ENCODE peak calls at places on chromosome 4, in eight cellular contexts. V is mucosa of descending colon, Z is BE2C, W is NB4, K is cardiac fibroblast, I is SJSA1, N is H1, Q is Karpas-422. X is an unnamed sample.
A peak's percentile ranks its signal among the peaks of the same experiment; 100 is the strongest.

GRCh38 chr4:174377613-174378012 is 93.9 kb downstream of the CEP44 start:
- DNase-seq in Z (no peak), K (peak; percentile 13), Q (no peak), I (no peak), N (no peak), V (no peak), W (no peak), X (no peak)

GRCh38 chr4:43999669-44000068 is 448.9 kb downstream of the KCTD8 start:
- DNase-seq in Z (no peak), K (no peak), N (no peak), I (no peak), W (no peak), Q (no peak), V (no peak), X (no peak)

GRCh38 chr4:169201144-169202124 is 69.3 kb downstream of the SH3RF1 start:
- DNase-seq in K (peak; percentile 67), I (no peak), W (no peak), Z (no peak), V (no peak), Q (no peak), N (no peak), X (no peak)

GRCh38 chr4:149264093-149264733 is 551.4 kb downstream of the IQCM start:
- DNase-seq in K (peak; percentile 75), Z (peak; percentile 34), N (peak; percentile 48), W (peak; percentile 55), Q (peak; percentile 84), I (peak; percentile 28), V (no peak), X (peak; percentile 32)

GRCh38 chr4:80138556-80139538 is 58.5 kb upstream of the PRDM8 start:
- DNase-seq in K (peak; percentile 79), Z (no peak), I (no peak), Q (no peak), W (peak; percentile 89), V (no peak), N (no peak), X (peak; percentile 97)

GRCh38 chr4:169008478-169008877 is 1.6 kb downstream of the CBR4 start:
- DNase-seq in Z (no peak), K (no peak), I (no peak), N (no peak), W (peak; percentile 25), Q (no peak), V (no peak), X (no peak)

GRCh38 chr4:184811484-184812180 is 14.1 kb downstream of the ACSL1 start:
- DNase-seq in W (peak; percentile 95), N (no peak), V (no peak), K (peak; percentile 12), I (no peak), Q (no peak), Z (no peak), X (no peak)

GRCh38 chr4:105088110-105088879 is 58.4 kb upstream of the TET2 start:
- DNase-seq in N (no peak), W (peak; percentile 54), K (peak; percentile 88), Q (no peak), I (peak; percentile 86), Z (peak; percentile 54), V (no peak), X (no peak)

GRCh38 chr4:131081069-131081468 is 1985.1 kb downstream of the C4orf33 start:
- DNase-seq in I (no peak), W (no peak), K (no peak), V (no peak), Z (no peak), N (no peak), Q (no peak), X (no peak)

GRCh38 chr4:78379040-78379439 is 172.5 kb upstream of the ANXA3 start:
- DNase-seq in V (no peak), W (no peak), Q (no peak), Z (no peak), N (no peak), I (no peak), K (no peak), X (no peak)

GRCh38 chr4:16496501-16496900 is 270.2 kb upstream of the TAPT1 start:
- DNase-seq in Z (peak; percentile 50), K (peak; percentile 55), I (no peak), W (no peak), Q (no peak), N (no peak), V (no peak), X (no peak)

GRCh38 chr4:95510877-95511276 is 37.9 kb downstream of the UNC5C start:
- DNase-seq in N (no peak), Q (no peak), V (no peak), I (no peak), W (no peak), K (no peak), Z (peak; percentile 15), X (no peak)

GRCh38 chr4:106763044-106763443 is 273.1 kb downstream of the DKK2 start:
- DNase-seq in V (no peak), W (no peak), N (no peak), Z (no peak), Q (no peak), I (no peak), K (peak; percentile 28), X (no peak)

GRCh38 chr4:113810906-113811305 is 49.4 kb upstream of the CAMK2D start:
- DNase-seq in W (no peak), N (no peak), K (peak; percentile 76), V (no peak), I (peak; percentile 8), Z (no peak), Q (no peak), X (no peak)

GRCh38 chr4:107719211-107719926 is 665 bp downstream of the PAPSS1 start:
- DNase-seq in V (no peak), I (no peak), N (no peak), K (peak; percentile 34), Q (peak; percentile 78), W (peak; percentile 53), Z (no peak), X (peak; percentile 36)

GRCh38 chr4:30720656-30721352 is 635 bp downstream of the PCDH7 start:
- DNase-seq in N (peak; percentile 69), K (peak; percentile 48), V (no peak), Z (peak; percentile 63), I (no peak), Q (no peak), W (no peak), X (no peak)

GRCh38 chr4:94530073-94530472 is 78.3 kb downstream of the PDLIM5 start:
- DNase-seq in Q (no peak), N (no peak), W (no peak), K (peak; percentile 38), V (no peak), Z (no peak), I (no peak), X (no peak)

GRCh38 chr4:3227878-3228675 is 20.9 kb upstream of the MSANTD1 start:
- DNase-seq in W (no peak), Z (no peak), I (no peak), Q (no peak), N (no peak), K (no peak), V (no peak), X (no peak)

DNA sequence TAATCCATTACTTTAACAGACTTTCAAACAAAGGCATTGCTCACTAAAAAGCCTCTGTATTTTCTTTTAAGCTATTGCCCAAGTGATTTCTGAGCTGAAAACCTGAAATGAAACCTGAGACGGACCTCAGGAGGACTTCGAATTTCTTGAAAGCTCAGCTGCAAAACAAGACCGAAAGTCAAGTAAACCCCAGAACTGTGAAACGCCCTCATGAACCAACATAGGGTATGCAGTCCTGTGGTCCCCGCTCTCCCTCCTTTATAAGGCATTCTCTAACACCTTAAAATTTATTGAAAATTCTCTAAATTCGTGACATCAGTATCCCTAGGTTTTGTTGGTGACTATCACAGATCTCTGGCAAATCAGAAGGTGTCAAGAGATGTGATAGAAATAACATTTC is 91.8 kb downstream of the SHISA3 start:
- DNase-seq in Z (no peak), N (no peak), Q (no peak), I (no peak), W (no peak), K (no peak), V (no peak), X (no peak)
- H3K4me3 ChIP-seq in Z (no peak overlapping the region), N (no peak overlapping the region), Q (no peak overlapping the region), I (no peak overlapping the region), W (no peak overlapping the region), K (no peak overlapping the region), V (no peak overlapping the region), X (no peak overlapping the region)

GRCh38 chr4:984336-985054 is 2.3 kb upstream of the IDUA start:
- DNase-seq in Z (no peak), Q (no peak), I (no peak), W (no peak), V (no peak), K (no peak), N (no peak), X (no peak)
- H3K4me3 ChIP-seq in Z (no peak overlapping the region), Q (no peak overlapping the region), I (no peak overlapping the region), W (no peak overlapping the region), V (no peak overlapping the region), K (no peak overlapping the region), N (peak overlapping the region; percentile 50), X (no peak overlapping the region)

GRCh38 chr4:119289313-119289712 is 32.6 kb downstream of the FABP2 start:
- DNase-seq in Q (no peak), Z (no peak), I (no peak), W (no peak), V (no peak), K (no peak), N (no peak), X (no peak)

GRCh38 chr4:119286377-119287002 is 35.4 kb downstream of the FABP2 start:
- DNase-seq in I (peak; percentile 52), V (no peak), W (peak; percentile 63), Q (peak; percentile 73), Z (no peak), K (peak; percentile 90), N (no peak), X (peak; percentile 41)

GRCh38 chr4:119281374-119281773 is 40.6 kb downstream of the FABP2 start:
- DNase-seq in K (no peak), I (no peak), W (no peak), N (no peak), Z (no peak), V (no peak), Q (no peak), X (no peak)

GRCh38 chr4:119290598-119290997 is 31.3 kb downstream of the FABP2 start:
- DNase-seq in Z (no peak), V (no peak), I (no peak), K (no peak), W (no peak), N (no peak), Q (no peak), X (no peak)

DNA sequence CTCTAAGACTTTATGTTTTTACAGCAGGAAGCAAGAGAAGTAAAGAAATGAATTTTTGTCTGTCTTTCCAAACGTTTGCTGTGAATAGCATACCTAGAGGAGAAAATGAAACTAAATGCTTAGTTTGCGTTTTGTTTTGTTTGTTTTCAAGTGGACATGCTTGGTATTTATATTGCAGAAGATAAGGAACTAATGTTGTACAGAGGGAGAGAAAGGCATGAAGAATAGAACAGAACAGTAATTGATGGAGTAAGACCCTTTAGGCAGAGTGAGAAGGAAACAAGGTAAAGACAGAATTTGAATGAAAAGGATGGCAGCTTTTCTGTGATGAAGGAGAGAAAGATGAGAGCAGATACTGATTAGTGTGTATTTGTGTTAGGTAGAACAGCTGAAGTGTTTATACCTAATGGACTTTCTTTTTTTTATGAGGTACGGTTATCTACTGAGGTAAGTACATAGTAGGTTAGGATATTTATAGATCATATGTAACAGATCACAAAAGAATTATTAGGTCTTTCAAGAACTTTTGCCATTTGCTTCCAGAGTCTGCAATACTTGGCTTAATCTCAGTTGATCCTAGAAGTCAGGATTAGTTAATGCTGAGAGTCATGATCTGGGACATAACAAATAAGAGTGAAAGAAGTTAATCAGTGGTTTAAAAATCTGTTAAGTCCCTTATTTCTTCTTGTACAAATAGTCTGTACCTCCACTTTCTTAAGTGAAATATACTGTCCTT is 36.9 kb downstream of the FABP2 start:
- DNase-seq in Q (no peak), V (no peak), N (no peak), I (peak; percentile 54), K (peak; percentile 49), Z (no peak), W (no peak), X (no peak)
- H3K4me3 ChIP-seq in Q (no peak overlapping the region), V (no peak overlapping the region), N (no peak overlapping the region), I (peak overlapping the region; percentile 8), K (peak overlapping the region; percentile 40), Z (no peak overlapping the region), W (no peak overlapping the region), X (no peak overlapping the region)

GRCh38 chr4:1684756-1685603 is 867 bp upstream of the FAM53A start:
- DNase-seq in V (peak; percentile 50), Q (no peak), K (no peak), I (no peak), W (peak; percentile 24), N (no peak), Z (no peak), X (no peak)
- H3K4me3 ChIP-seq in V (peak overlapping the region; percentile 24), Q (no peak overlapping the region), K (peak overlapping the region; percentile 42), I (peak overlapping the region; percentile 46), W (no peak overlapping the region), N (peak overlapping the region; percentile 53), Z (no peak overlapping the region), X (peak overlapping the region; percentile 11)